ENCODE peak calls at places on chromosomes 6 and 20, in ten cellular contexts. C is stomach, A is suprapubic skin, L is HepG2, P is transverse colon, S is esophagus muscularis mucosa, J is GM12878, V is HCT116, X is sigmoid colon, R is endothelial cell of umbilical vein. K is an unnamed sample.

GRCh38 chr20:9280654-9281053 is 211.8 kb downstream of the PLCB4 start:
- DNase-seq in S (no peak), P (no peak), X (no peak), C (no peak), V (no peak), R (peak), A (no peak), L (no peak), J (no peak), K (no peak)

GRCh38 chr6:25007269-25007699 is 71.5 kb upstream of the RIPOR2 start:
- DNase-seq in V (no peak), C (no peak), A (no peak), R (no peak), L (no peak), X (no peak), S (no peak), P (no peak), J (no peak), K (no peak)

GRCh38 chr6:146913842-146914562 is 290.2 kb upstream of the STXBP5 start:
- DNase-seq in C (peak), J (no peak), X (peak), P (peak), S (no peak), A (peak), L (peak), R (peak), V (peak), K (no peak)

GRCh38 chr6:147506704-147507114 is 1.8 kb upstream of the SAMD5 start:
- DNase-seq in L (peak), A (peak), C (peak), P (peak), J (no peak), V (no peak), S (no peak), X (peak), R (peak), K (peak)

GRCh38 chr6:117502580-117502979 is 20.1 kb downstream of the DCBLD1 start:
- DNase-seq in V (no peak), P (no peak), R (no peak), S (no peak), L (no peak), X (no peak), C (no peak), A (no peak), J (no peak), K (no peak)

GRCh38 chr6:25359191-25359861 is 80.2 kb downstream of the CARMIL1 start:
- DNase-seq in S (peak), C (no peak), X (peak), R (no peak), J (no peak), V (no peak), L (no peak), A (no peak), P (no peak), K (no peak)

GRCh38 chr20:931401-931800 is 15.3 kb upstream of the ANGPT4 start:
- DNase-seq in C (no peak), R (no peak), V (peak), A (no peak), L (no peak), X (no peak), P (no peak), S (no peak), J (no peak), K (no peak)

GRCh38 chr20:53349730-53350129 is 243.9 kb downstream of the ZNF217 start:
- DNase-seq in X (no peak), L (no peak), C (no peak), V (no peak), S (no peak), J (no peak), R (no peak), P (no peak), A (no peak), K (no peak)

GRCh38 chr6:41049548-41049947 is 3.5 kb upstream of the APOBEC2 start:
- DNase-seq in C (no peak), A (no peak), V (no peak), S (no peak), L (no peak), P (no peak), X (no peak), J (no peak), R (no peak), K (no peak)

GRCh38 chr6:142680308-142680707 is 264.7 kb downstream of the HIVEP2 start:
- DNase-seq in X (no peak), C (no peak), L (no peak), S (no peak), V (no peak), R (peak), A (no peak), J (no peak), P (no peak), K (no peak)

GRCh38 chr6:1313755-1314503 is 2.0 kb downstream of the FOXQ1 start:
- DNase-seq in R (no peak), V (peak), P (peak), A (no peak), X (no peak), C (peak), S (no peak), L (peak), J (no peak), K (peak)

GRCh38 chr6:23559587-23560343 is 566.2 kb upstream of the NRSN1 start:
- DNase-seq in X (no peak), C (no peak), P (peak), L (peak), V (no peak), R (no peak), A (no peak), J (no peak), S (no peak), K (no peak)

GRCh38 chr20:50146732-50147662 is 6.5 kb downstream of the PEDS1 start:
- DNase-seq in A (peak), P (peak), R (peak), J (peak), C (peak), S (no peak), L (no peak), V (no peak), X (no peak), K (no peak)

GRCh38 chr6:87660226-87660886 is 41.7 kb downstream of the AKIRIN2 start:
- DNase-seq in V (no peak), R (peak), S (no peak), P (no peak), C (no peak), J (no peak), X (no peak), A (no peak), L (no peak), K (no peak)

GRCh38 chr6:7630792-7631191 is 40.8 kb downstream of the SNRNP48 start:
- DNase-seq in V (no peak), S (no peak), R (no peak), C (no peak), L (no peak), X (no peak), P (no peak), J (no peak), A (no peak), K (no peak)

GRCh38 chr6:139029470-139030210 is 1.1 kb downstream of the ABRACL start:
- DNase-seq in L (no peak), A (peak), C (peak), J (no peak), X (peak), S (no peak), P (peak), V (no peak), R (peak), K (no peak)

GRCh38 chr6:129701721-129702455 is 8.1 kb downstream of the ARHGAP18 start:
- DNase-seq in C (no peak), J (no peak), V (no peak), P (no peak), R (no peak), X (no peak), L (no peak), S (no peak), A (no peak), K (no peak)

GRCh38 chr20:47126374-47126705 is 230.2 kb downstream of the ZMYND8 start:
- DNase-seq in V (no peak), C (no peak), J (no peak), P (no peak), X (no peak), R (no peak), S (no peak), L (no peak), A (no peak), K (no peak)

DNA sequence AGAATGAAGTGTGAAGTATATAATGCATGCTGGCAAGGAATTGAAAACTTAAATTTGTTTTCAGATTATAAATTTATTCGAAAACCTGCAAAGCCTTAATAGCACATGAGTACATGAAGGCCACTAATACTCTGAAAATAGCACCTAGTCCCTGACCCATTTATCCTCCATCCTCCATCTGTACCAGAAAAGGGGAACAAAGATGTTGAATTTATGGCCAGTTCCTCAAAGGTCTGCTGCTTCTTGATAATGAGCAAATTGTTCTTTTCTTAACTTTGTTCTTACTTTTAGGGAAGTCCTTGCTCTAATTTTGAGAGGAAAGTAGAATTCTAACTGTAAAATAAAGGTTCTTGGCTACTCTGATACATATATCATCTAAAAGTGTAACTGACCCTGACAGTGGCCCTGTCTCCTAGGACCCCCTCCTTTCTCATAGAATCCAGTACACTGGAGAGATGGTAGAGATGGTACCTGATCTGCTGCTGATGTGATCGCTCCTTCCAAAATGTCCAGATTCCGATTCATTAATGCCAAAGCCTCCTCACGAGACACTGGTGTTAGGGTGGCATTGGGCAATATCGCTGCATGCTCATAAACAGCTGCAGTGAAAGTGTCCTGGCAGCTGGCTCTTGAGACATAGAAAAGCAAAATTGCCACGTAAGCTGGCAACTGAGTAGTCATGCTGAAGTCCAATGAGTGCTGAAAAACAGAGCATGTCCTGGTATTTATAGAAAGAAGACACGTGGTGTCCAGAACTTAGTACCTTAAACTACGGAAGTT is at the start of gene VNN1:
- DNase-seq in X (peak), L (no peak), J (no peak), R (no peak), V (no peak), P (peak), S (no peak), A (no peak), C (no peak), K (no peak)
- TF ChIP-seq POLR2A in X (no peak), L (no peak), J (no peak), R (no peak), V (no peak), P (no peak), S (no peak), A (no peak), C (no peak), K (no peak)

GRCh38 chr20:63254536-63255384 is 497 bp upstream of the NKAIN4 start:
- DNase-seq in V (no peak), P (no peak), J (no peak), C (no peak), X (no peak), S (no peak), L (no peak), A (no peak), R (no peak), K (no peak)
- TF ChIP-seq POLR2AphosphoS5 in V (no peak), P (no peak), J (no peak), C (no peak), X (no peak), S (no peak), L (no peak), A (no peak), R (no peak), K (no peak)

DNA sequence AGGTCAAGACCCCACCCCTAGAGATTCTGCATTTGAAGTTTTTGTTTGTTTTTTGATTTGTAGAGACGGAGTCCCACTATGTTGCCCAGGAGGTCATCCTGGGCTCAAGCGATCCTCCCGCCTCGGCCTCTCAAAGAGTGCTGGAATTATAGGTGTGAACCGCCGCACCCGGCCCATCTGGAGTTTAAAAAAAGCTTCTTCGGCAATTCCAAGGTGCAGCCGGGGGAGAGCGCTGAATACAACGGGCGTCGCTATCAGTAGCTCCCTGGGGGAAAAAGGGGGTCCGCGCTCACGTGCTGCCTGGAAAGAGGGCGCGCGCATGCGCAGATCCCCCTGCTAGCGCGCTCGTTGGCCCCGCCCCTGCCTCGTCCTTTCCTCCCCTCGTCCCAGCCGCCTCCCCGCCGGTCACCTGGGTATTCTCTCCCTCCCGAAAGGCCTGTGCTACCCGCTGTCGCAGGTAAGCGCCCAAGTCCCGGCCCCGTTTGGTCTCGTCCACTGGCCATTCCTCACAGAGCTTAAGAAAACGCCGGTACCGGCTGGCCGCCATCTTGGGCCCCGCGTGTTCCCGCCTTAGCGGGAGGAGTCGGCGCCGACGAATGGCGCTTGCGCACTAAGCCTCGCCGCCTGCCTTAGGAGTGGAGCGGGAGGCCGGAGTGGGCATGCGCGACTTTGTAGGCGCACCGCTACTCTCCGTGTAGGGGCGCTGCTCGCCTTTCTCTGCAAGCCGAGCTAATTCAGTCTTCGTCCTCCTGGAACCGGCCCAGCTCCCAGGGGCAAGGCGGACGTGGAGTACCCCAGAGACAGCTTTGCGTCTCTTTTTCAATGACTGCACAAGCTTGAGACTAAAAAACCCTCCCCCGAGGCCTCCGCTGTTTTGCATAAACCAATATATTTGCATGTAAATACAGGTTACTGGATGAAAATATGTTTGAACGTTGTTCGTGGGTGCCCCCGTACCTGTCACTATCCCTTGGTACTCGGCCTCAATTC is at the start of gene UQCC2:
- DNase-seq in R (peak), S (peak), P (peak), V (peak), J (peak), A (peak), L (peak), C (peak), X (peak), K (peak)
- TF ChIP-seq POLR2A in R (peak), S (peak), P (peak), V (peak), J (peak), A (peak), L (peak), C (no peak), X (peak), K (peak)

GRCh38 chr6:138031417-138031816 is 75.8 kb downstream of the PERP start:
- DNase-seq in C (no peak), V (no peak), R (no peak), S (peak), P (no peak), A (no peak), J (no peak), X (no peak), L (no peak), K (no peak)

GRCh38 chr6:138028893-138029292 is 78.3 kb downstream of the PERP start:
- DNase-seq in S (peak), J (no peak), L (no peak), P (no peak), C (no peak), A (peak), V (no peak), R (no peak), X (no peak), K (no peak)

GRCh38 chr6:138025528-138025941 is 81.7 kb downstream of the PERP start:
- DNase-seq in A (no peak), C (no peak), S (peak), P (no peak), R (no peak), L (no peak), J (no peak), V (no peak), X (no peak), K (no peak)

GRCh38 chr6:138030872-138031271 is 76.3 kb downstream of the PERP start:
- DNase-seq in A (no peak), C (no peak), P (no peak), R (no peak), S (peak), X (no peak), V (no peak), J (no peak), L (no peak), K (no peak)

GRCh38 chr6:138026342-138026741 is 80.9 kb downstream of the PERP start:
- DNase-seq in R (no peak), L (no peak), S (peak), P (no peak), A (no peak), V (no peak), X (no peak), C (no peak), J (no peak), K (no peak)
- TF ChIP-seq POLR2AphosphoS5 in R (no peak), L (no peak), S (no peak), P (no peak), A (no peak), V (no peak), X (no peak), C (no peak), J (no peak), K (no peak)

DNA sequence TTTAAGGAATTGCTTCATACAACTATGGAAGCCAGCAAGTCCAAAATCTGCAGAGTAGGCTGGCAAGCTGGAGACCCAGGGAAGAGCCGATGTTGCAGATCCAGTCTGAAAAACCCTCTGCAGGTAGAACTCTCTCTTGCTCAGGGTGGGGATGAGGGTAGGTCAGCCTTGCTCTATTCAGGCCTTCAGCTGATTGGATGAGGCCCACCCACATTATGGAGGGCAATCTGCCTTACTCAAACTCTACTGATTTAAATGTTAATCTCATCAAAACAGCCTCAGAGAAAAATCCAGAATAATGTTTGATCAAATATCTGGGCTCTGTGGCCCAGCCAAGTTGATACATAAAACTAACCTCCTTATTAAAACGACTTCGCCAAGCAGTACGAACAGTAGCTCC is 29.7 kb upstream of the RNF24 start:
- DNase-seq in C (no peak), L (no peak), P (no peak), J (no peak), V (no peak), R (no peak), A (no peak), X (peak), S (no peak), K (no peak)
- TF ChIP-seq POLR2A in C (no peak), L (no peak), P (no peak), J (no peak), V (no peak), R (no peak), A (no peak), X (no peak), S (no peak), K (no peak)